ENCODE peak calls at places on chromosomes 4 and X, in seven cellular contexts. One of them, this sample, is unnamed.

GRCh38 chrX:7828594-7828993 is 14.4 kb upstream of the VCX start:
- DNase-seq in IMR-90: no peak
- DNase-seq in mesendoderm: peak; percentile 37
- DNase-seq in H1: no peak
- DNase-seq in neuronal stem cell: no peak
- DNase-seq in trophoblast cell: no peak
- DNase-seq in H9: no peak
- DNase-seq in this sample: no peak

GRCh38 chrX:21993265-21993664 is 38.9 kb upstream of the PHEX start:
- DNase-seq in trophoblast cell: no peak
- DNase-seq in H9: no peak
- DNase-seq in IMR-90: no peak
- DNase-seq in neuronal stem cell: no peak
- DNase-seq in mesendoderm: no peak
- DNase-seq in H1: no peak
- DNase-seq in this sample: no peak

GRCh38 chrX:120144178-120144844 is 14.1 kb upstream of the RHOXF2 start:
- DNase-seq in mesendoderm: peak; percentile 73
- DNase-seq in IMR-90: no peak
- DNase-seq in trophoblast cell: no peak
- DNase-seq in H1: peak; percentile 57
- DNase-seq in H9: peak; percentile 61
- DNase-seq in neuronal stem cell: no peak
- DNase-seq in this sample: peak; percentile 3

GRCh38 chrX:43560247-43560946 is 95.7 kb upstream of the MAOA start:
- DNase-seq in neuronal stem cell: no peak
- DNase-seq in H9: no peak
- DNase-seq in IMR-90: no peak
- DNase-seq in H1: no peak
- DNase-seq in mesendoderm: no peak
- DNase-seq in trophoblast cell: no peak
- DNase-seq in this sample: no peak

GRCh38 chr4:71009796-71010588 is 16.5 kb downstream of the DCK start:
- DNase-seq in H1: no peak
- DNase-seq in neuronal stem cell: no peak
- DNase-seq in H9: no peak
- DNase-seq in IMR-90: peak; percentile 56
- DNase-seq in trophoblast cell: peak; percentile 2
- DNase-seq in mesendoderm: peak; percentile 53
- DNase-seq in this sample: peak; percentile 60

GRCh38 chrX:135477576-135477975 is 42.9 kb upstream of the INTS6L start:
- DNase-seq in neuronal stem cell: peak; percentile 38
- DNase-seq in mesendoderm: peak; percentile 75
- DNase-seq in H9: peak; percentile 58
- DNase-seq in trophoblast cell: peak; percentile 4
- DNase-seq in IMR-90: peak; percentile 49
- DNase-seq in H1: no peak
- DNase-seq in this sample: peak; percentile 41

GRCh38 chr4:61545902-61546498 is 345.9 kb downstream of the ADGRL3 start:
- DNase-seq in H9: no peak
- DNase-seq in IMR-90: no peak
- DNase-seq in H1: no peak
- DNase-seq in mesendoderm: no peak
- DNase-seq in neuronal stem cell: no peak
- DNase-seq in trophoblast cell: no peak
- DNase-seq in this sample: peak; percentile 84

GRCh38 chr4:159016527-159017137 is 86.2 kb upstream of the RAPGEF2 start:
- DNase-seq in neuronal stem cell: peak; percentile 41
- DNase-seq in H1: peak; percentile 66
- DNase-seq in H9: peak; percentile 51
- DNase-seq in trophoblast cell: no peak
- DNase-seq in mesendoderm: peak; percentile 85
- DNase-seq in IMR-90: peak; percentile 22
- DNase-seq in this sample: peak; percentile 26

GRCh38 chr4:186472948-186473347 is 82.4 kb downstream of the MTNR1A start:
- DNase-seq in mesendoderm: peak; percentile 72
- DNase-seq in IMR-90: peak; percentile 56
- DNase-seq in trophoblast cell: no peak
- DNase-seq in H1: no peak
- DNase-seq in H9: peak; percentile 43
- DNase-seq in neuronal stem cell: peak; percentile 17
- DNase-seq in this sample: peak; percentile 33

GRCh38 chr4:173301518-173302201 is 32.5 kb downstream of the HMGB2 start:
- DNase-seq in IMR-90: peak; percentile 66
- DNase-seq in mesendoderm: peak; percentile 13
- DNase-seq in H9: no peak
- DNase-seq in H1: no peak
- DNase-seq in neuronal stem cell: no peak
- DNase-seq in trophoblast cell: no peak
- DNase-seq in this sample: peak; percentile 37

GRCh38 chr4:128782875-128783614 is 26.5 kb upstream of the JADE1 start:
- DNase-seq in neuronal stem cell: no peak
- DNase-seq in H1: no peak
- DNase-seq in IMR-90: peak; percentile 58
- DNase-seq in trophoblast cell: peak; percentile 27
- DNase-seq in mesendoderm: no peak
- DNase-seq in H9: no peak
- DNase-seq in this sample: no peak

GRCh38 chrX:104254442-104255115 is at the start of gene ESX1:
- DNase-seq in mesendoderm: no peak
- DNase-seq in IMR-90: no peak
- DNase-seq in neuronal stem cell: no peak
- DNase-seq in H1: peak; percentile 50
- DNase-seq in trophoblast cell: no peak
- DNase-seq in H9: peak; percentile 48
- DNase-seq in this sample: peak; percentile 8

GRCh38 chrX:11266329-11266830 is 26.8 kb upstream of the AMELX start:
- DNase-seq in H9: no peak
- DNase-seq in H1: no peak
- DNase-seq in neuronal stem cell: no peak
- DNase-seq in mesendoderm: no peak
- DNase-seq in trophoblast cell: no peak
- DNase-seq in IMR-90: no peak
- DNase-seq in this sample: no peak

GRCh38 chr4:98632258-98632657 is 26.2 kb downstream of the TSPAN5 start:
- DNase-seq in IMR-90: no peak
- DNase-seq in neuronal stem cell: no peak
- DNase-seq in H1: no peak
- DNase-seq in mesendoderm: no peak
- DNase-seq in H9: no peak
- DNase-seq in trophoblast cell: no peak
- DNase-seq in this sample: no peak

GRCh38 chrX:154544885-154545284 is 1.8 kb downstream of the G6PD start:
- DNase-seq in neuronal stem cell: no peak
- DNase-seq in H1: no peak
- DNase-seq in IMR-90: no peak
- DNase-seq in trophoblast cell: no peak
- DNase-seq in H9: no peak
- DNase-seq in mesendoderm: no peak
- DNase-seq in this sample: no peak

GRCh38 chr4:102263024-102263787 is 82.1 kb downstream of the SLC39A8 start:
- DNase-seq in H1: no peak
- DNase-seq in IMR-90: peak; percentile 28
- DNase-seq in mesendoderm: peak; percentile 82
- DNase-seq in trophoblast cell: peak; percentile 43
- DNase-seq in H9: no peak
- DNase-seq in neuronal stem cell: peak; percentile 41
- DNase-seq in this sample: peak; percentile 65

GRCh38 chr4:24778427-24779225 is 16.7 kb upstream of the SOD3 start:
- DNase-seq in mesendoderm: no peak
- DNase-seq in H9: no peak
- DNase-seq in trophoblast cell: no peak
- DNase-seq in H1: no peak
- DNase-seq in IMR-90: peak; percentile 98
- DNase-seq in neuronal stem cell: no peak
- DNase-seq in this sample: peak; percentile 53

GRCh38 chr4:41256131-41256739 is 493 bp upstream of the UCHL1 start:
- DNase-seq in IMR-90: peak; percentile 74
- DNase-seq in mesendoderm: peak; percentile 82
- DNase-seq in neuronal stem cell: peak; percentile 31
- DNase-seq in H1: no peak
- DNase-seq in trophoblast cell: no peak
- DNase-seq in H9: no peak
- DNase-seq in this sample: peak; percentile 67

GRCh38 chr4:151961456-151961855 is 200.6 kb upstream of the GATB start:
- DNase-seq in neuronal stem cell: no peak
- DNase-seq in H1: no peak
- DNase-seq in H9: no peak
- DNase-seq in mesendoderm: no peak
- DNase-seq in IMR-90: no peak
- DNase-seq in trophoblast cell: no peak
- DNase-seq in this sample: no peak

GRCh38 chr4:11782859-11783258 is 354.2 kb upstream of the HS3ST1 start:
- DNase-seq in neuronal stem cell: no peak
- DNase-seq in mesendoderm: peak; percentile 26
- DNase-seq in H1: no peak
- DNase-seq in IMR-90: no peak
- DNase-seq in H9: no peak
- DNase-seq in trophoblast cell: no peak
- DNase-seq in this sample: no peak

GRCh38 chr4:187357861-187358260 is 634.2 kb upstream of the FAT1 start:
- DNase-seq in trophoblast cell: no peak
- DNase-seq in mesendoderm: no peak
- DNase-seq in H1: no peak
- DNase-seq in neuronal stem cell: no peak
- DNase-seq in IMR-90: no peak
- DNase-seq in H9: no peak
- DNase-seq in this sample: no peak

GRCh38 chrX:19382500-19383145 is 38.9 kb downstream of the PDHA1 start:
- DNase-seq in neuronal stem cell: peak; percentile 27
- DNase-seq in trophoblast cell: peak; percentile 49
- DNase-seq in H9: peak; percentile 76
- DNase-seq in mesendoderm: peak; percentile 63
- DNase-seq in H1: peak; percentile 77
- DNase-seq in IMR-90: peak; percentile 32
- DNase-seq in this sample: peak; percentile 33

GRCh38 chr4:37631551-37631950 is 54.6 kb downstream of the RELL1 start:
- DNase-seq in H9: no peak
- DNase-seq in trophoblast cell: peak; percentile 73
- DNase-seq in neuronal stem cell: no peak
- DNase-seq in mesendoderm: no peak
- DNase-seq in H1: no peak
- DNase-seq in IMR-90: peak; percentile 46
- DNase-seq in this sample: no peak

GRCh38 chr4:182653596-182653995 is 263.6 kb downstream of the DCTD start:
- DNase-seq in H1: no peak
- DNase-seq in trophoblast cell: no peak
- DNase-seq in neuronal stem cell: no peak
- DNase-seq in H9: no peak
- DNase-seq in mesendoderm: no peak
- DNase-seq in IMR-90: peak; percentile 75
- DNase-seq in this sample: no peak
- H4K8ac ChIP-seq in H1: no peak overlapping the region
- H4K8ac ChIP-seq in trophoblast cell: no peak overlapping the region
- H4K8ac ChIP-seq in neuronal stem cell: no peak overlapping the region
- H4K8ac ChIP-seq in H9: no peak overlapping the region
- H4K8ac ChIP-seq in mesendoderm: no peak overlapping the region
- H4K8ac ChIP-seq in IMR-90: no peak overlapping the region
- H4K8ac ChIP-seq in this sample: no peak overlapping the region

GRCh38 chrX:110723844-110724243 is 71.8 kb downstream of the CHRDL1 start:
- DNase-seq in H1: no peak
- DNase-seq in H9: no peak
- DNase-seq in IMR-90: no peak
- DNase-seq in mesendoderm: no peak
- DNase-seq in neuronal stem cell: no peak
- DNase-seq in trophoblast cell: no peak
- DNase-seq in this sample: no peak
- H3K23ac ChIP-seq in H1: no peak overlapping the region
- H3K23ac ChIP-seq in H9: no peak overlapping the region
- H3K23ac ChIP-seq in IMR-90: no peak overlapping the region
- H3K23ac ChIP-seq in mesendoderm: no peak overlapping the region
- H3K23ac ChIP-seq in neuronal stem cell: no peak overlapping the region
- H3K23ac ChIP-seq in trophoblast cell: no peak overlapping the region
- H3K23ac ChIP-seq in this sample: no peak overlapping the region

DNA sequence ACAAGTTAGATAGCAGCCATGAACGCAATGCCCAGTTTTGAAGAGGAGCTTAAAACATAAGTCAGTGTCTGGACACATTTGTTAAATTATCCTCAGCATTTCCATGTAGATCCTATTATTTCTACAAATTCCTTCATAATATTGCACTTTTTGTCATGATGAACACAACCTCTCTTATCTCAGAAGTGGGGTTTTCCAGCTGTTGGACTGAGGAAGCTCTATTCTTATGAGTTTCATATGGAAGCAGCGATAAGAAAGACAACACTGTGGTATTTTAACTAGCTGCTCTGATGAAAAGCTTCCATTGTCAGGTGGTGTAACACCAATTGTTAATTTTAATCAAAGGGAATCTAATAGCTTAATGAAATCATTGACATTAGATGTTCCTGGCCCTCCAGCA is 308.7 kb downstream of the GBA3 start:
- DNase-seq in trophoblast cell: no peak
- DNase-seq in H1: no peak
- DNase-seq in H9: no peak
- DNase-seq in mesendoderm: no peak
- DNase-seq in IMR-90: no peak
- DNase-seq in neuronal stem cell: no peak
- DNase-seq in this sample: no peak
- H4K8ac ChIP-seq in trophoblast cell: no peak overlapping the region
- H4K8ac ChIP-seq in H1: no peak overlapping the region
- H4K8ac ChIP-seq in H9: no peak overlapping the region
- H4K8ac ChIP-seq in mesendoderm: no peak overlapping the region
- H4K8ac ChIP-seq in IMR-90: no peak overlapping the region
- H4K8ac ChIP-seq in neuronal stem cell: no peak overlapping the region
- H4K8ac ChIP-seq in this sample: no peak overlapping the region

GRCh38 chr4:121408-122084 is 2.8 kb upstream of the ZNF718 start:
- DNase-seq in H9: no peak
- DNase-seq in IMR-90: no peak
- DNase-seq in trophoblast cell: no peak
- DNase-seq in mesendoderm: no peak
- DNase-seq in H1: peak; percentile 6
- DNase-seq in neuronal stem cell: no peak
- DNase-seq in this sample: no peak

GRCh38 chr4:125085-125820 is 952 bp downstream of the ZNF718 start:
- DNase-seq in H9: peak; percentile 74
- DNase-seq in neuronal stem cell: peak; percentile 17
- DNase-seq in IMR-90: peak; percentile 17
- DNase-seq in trophoblast cell: peak; percentile 51
- DNase-seq in mesendoderm: peak; percentile 84
- DNase-seq in H1: peak; percentile 74
- DNase-seq in this sample: peak; percentile 67

GRCh38 chr4:124275-125081 is at the start of gene ZNF718:
- DNase-seq in H9: peak; percentile 97
- DNase-seq in neuronal stem cell: peak; percentile 97
- DNase-seq in IMR-90: peak; percentile 97
- DNase-seq in H1: peak; percentile 94
- DNase-seq in mesendoderm: peak; percentile 99
- DNase-seq in trophoblast cell: peak; percentile 96
- DNase-seq in this sample: peak; percentile 98

GRCh38 chr4:120616-121015 is 3.7 kb upstream of the ZNF718 start:
- DNase-seq in H9: no peak
- DNase-seq in neuronal stem cell: no peak
- DNase-seq in IMR-90: no peak
- DNase-seq in H1: peak; percentile 10
- DNase-seq in mesendoderm: no peak
- DNase-seq in trophoblast cell: no peak
- DNase-seq in this sample: no peak

DNA sequence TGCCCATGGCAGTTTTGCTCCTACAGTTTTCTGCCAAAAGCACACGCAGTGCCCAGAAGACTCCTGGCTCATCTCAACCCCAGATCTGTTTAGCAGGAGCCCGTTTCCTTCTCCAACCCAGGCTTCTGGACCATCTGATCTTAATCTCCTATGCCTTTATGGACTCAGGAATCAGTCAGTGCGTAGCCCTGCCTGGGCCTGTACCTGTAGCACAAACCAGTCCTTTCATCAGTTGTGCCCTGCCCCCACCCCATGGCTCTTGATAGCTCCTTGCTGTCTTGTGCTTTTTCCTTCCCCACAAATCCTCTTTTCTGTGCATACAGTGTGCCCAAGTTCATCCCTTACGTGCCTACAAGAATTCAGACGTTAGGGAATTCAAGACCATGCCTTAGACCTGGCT is 1.5 kb downstream of the ZNF718 start:
- DNase-seq in H9: no peak
- DNase-seq in neuronal stem cell: no peak
- DNase-seq in IMR-90: no peak
- DNase-seq in trophoblast cell: no peak
- DNase-seq in mesendoderm: peak; percentile 41
- DNase-seq in H1: peak; percentile 43
- DNase-seq in this sample: peak; percentile 1
- H3K23ac ChIP-seq in H9: no peak overlapping the region
- H3K23ac ChIP-seq in neuronal stem cell: no peak overlapping the region
- H3K23ac ChIP-seq in IMR-90: no peak overlapping the region
- H3K23ac ChIP-seq in trophoblast cell: peak overlapping the region; percentile 93
- H3K23ac ChIP-seq in mesendoderm: no peak overlapping the region
- H3K23ac ChIP-seq in H1: no peak overlapping the region
- H3K23ac ChIP-seq in this sample: no peak overlapping the region